ENCODE peak calls at places on chromosomes 13 and 19, in six cellular contexts. X, Y, U, C, I and P are unnamed samples.
A peak's percentile ranks its signal among the peaks of the same experiment; 100 is the strongest.

GRCh38 chr19:31071157-31071855 is 277.9 kb downstream of the TSHZ3 start:
- DNase-seq in X (no peak), Y (no peak), U (no peak), C (no peak), I (no peak), P (no peak)

GRCh38 chr13:113802761-113803160 is 43.7 kb downstream of the TMEM255B start:
- DNase-seq in X (peak; percentile 50), Y (no peak), U (no peak), C (no peak), I (no peak), P (no peak)

GRCh38 chr13:28568286-28568685 is 73.4 kb upstream of the FLT1 start:
- DNase-seq in X (peak; percentile 77), Y (no peak), U (no peak), C (no peak), I (no peak), P (no peak)

GRCh38 chr13:99432637-99433542 is 68.4 kb upstream of the TM9SF2 start:
- DNase-seq in X (peak; percentile 83), Y (peak; percentile 37), U (peak; percentile 83), C (peak; percentile 66), I (no peak), P (peak; percentile 92)

GRCh38 chr19:33449799-33450198 is 71.8 kb downstream of the PEPD start:
- DNase-seq in X (peak; percentile 15), Y (no peak), U (no peak), C (no peak), I (no peak), P (no peak)

GRCh38 chr19:38285567-38285966 is 18.5 kb upstream of the C19orf33 start:
- DNase-seq in X (no peak), Y (no peak), U (no peak), C (no peak), I (no peak), P (no peak)

GRCh38 chr13:67228909-67229308 is 1.2 kb downstream of the PCDH9 start:
- DNase-seq in X (no peak), Y (no peak), U (no peak), C (peak; percentile 73), I (no peak), P (no peak)

GRCh38 chr19:41801682-41802317 is 5.4 kb downstream of the CEACAM3 start:
- DNase-seq in X (no peak), Y (no peak), U (no peak), C (peak; percentile 33), I (no peak), P (no peak)

GRCh38 chr13:43284162-43284561 is 260.8 kb downstream of the DNAJC15 start:
- DNase-seq in X (no peak), Y (no peak), U (no peak), C (no peak), I (no peak), P (no peak)

GRCh38 chr19:7506385-7507328 is 9.2 kb upstream of the ZNF358 start:
- DNase-seq in X (peak; percentile 89), Y (no peak), U (no peak), C (peak; percentile 87), I (no peak), P (peak; percentile 20)

GRCh38 chr13:32022292-32022691 is 9.3 kb upstream of the FRY start:
- DNase-seq in X (no peak), Y (no peak), U (no peak), C (peak; percentile 61), I (no peak), P (no peak)

GRCh38 chr13:105918842-105919741 is 616.4 kb downstream of the EFNB2 start:
- DNase-seq in X (no peak), Y (no peak), U (no peak), C (peak; percentile 73), I (no peak), P (no peak)

GRCh38 chr13:94858856-94859811 is 146.8 kb upstream of the SOX21 start:
- DNase-seq in X (peak; percentile 72), Y (peak; percentile 51), U (no peak), C (no peak), I (peak; percentile 47), P (no peak)

GRCh38 chr13:94329754-94330551 is 149.5 kb downstream of the DCT start:
- DNase-seq in X (no peak), Y (no peak), U (no peak), C (peak; percentile 66), I (no peak), P (no peak)

GRCh38 chr13:25927363-25927762 is 124.5 kb downstream of the SHISA2 start:
- DNase-seq in X (no peak), Y (no peak), U (no peak), C (no peak), I (no peak), P (no peak)

GRCh38 chr13:44876782-44877324 is 112.4 kb downstream of the NUFIP1 start:
- DNase-seq in X (no peak), Y (no peak), U (peak; percentile 14), C (peak; percentile 60), I (no peak), P (no peak)

GRCh38 chr19:44643605-44644390 is at the start of gene PVR:
- DNase-seq in X (peak; percentile 87), Y (peak; percentile 58), U (peak; percentile 34), C (peak; percentile 92), I (peak; percentile 34), P (no peak)

GRCh38 chr13:29484796-29485195 is 110.7 kb downstream of the SLC7A1 start:
- DNase-seq in X (no peak), Y (no peak), U (no peak), C (no peak), I (no peak), P (no peak)